ENCODE peak calls at places on chromosomes 13 and 19, in six cellular contexts. B is NT2/D1, P is H9, N is fibroblast of lung, A is neuronal stem cell, I is MM.1S. E is an unnamed sample.

GRCh38 chr19:18434411-18435184 is 3.3 kb downstream of the ISYNA1 start:
- DNase-seq in N (no peak), P (no peak), B (no peak), I (no peak), A (no peak), E (peak; percentile 47)

GRCh38 chr13:77698211-77699058 is 948 bp downstream of the SLAIN1 start:
- DNase-seq in A (peak; percentile 36), N (peak; percentile 6), B (no peak), P (peak; percentile 57), I (peak; percentile 67), E (peak; percentile 84)

GRCh38 chr13:24740014-24740890 is 23.7 kb upstream of the RNF17 start:
- DNase-seq in B (no peak), I (no peak), A (no peak), N (no peak), P (no peak), E (no peak)

GRCh38 chr19:8456064-8456463 is 11.3 kb downstream of the HNRNPM start:
- DNase-seq in B (no peak), N (no peak), A (no peak), I (no peak), P (peak; percentile 64), E (peak; percentile 84)

GRCh38 chr19:15466851-15467733 is 2.7 kb upstream of the RASAL3 start:
- DNase-seq in P (no peak), N (peak; percentile 79), A (no peak), B (no peak), I (peak; percentile 94), E (no peak)

GRCh38 chr13:91572439-91572838 is 174.0 kb downstream of the GPC5 start:
- DNase-seq in I (no peak), A (no peak), P (no peak), N (peak; percentile 50), B (no peak), E (no peak)

GRCh38 chr13:31204592-31204991 is 4.8 kb downstream of the B3GLCT start:
- DNase-seq in P (no peak), A (no peak), N (peak; percentile 78), I (no peak), B (no peak), E (no peak)

GRCh38 chr13:100542546-100543156 is 45.9 kb downstream of the GGACT start:
- DNase-seq in I (peak; percentile 92), B (no peak), A (no peak), P (peak; percentile 26), N (peak; percentile 29), E (no peak)

GRCh38 chr13:28716511-28716910 is 2.3 kb downstream of the SLC46A3 start:
- DNase-seq in B (no peak), P (no peak), N (peak; percentile 40), I (no peak), A (no peak), E (peak; percentile 86)

GRCh38 chr13:62643007-62643483 is 1227.4 kb upstream of the PCDH20 start:
- DNase-seq in B (no peak), A (no peak), P (no peak), N (peak; percentile 41), I (no peak), E (no peak)

GRCh38 chr13:75010941-75011340 is 471.0 kb downstream of the TBC1D4 start:
- DNase-seq in P (no peak), A (no peak), B (no peak), I (no peak), N (no peak), E (no peak)

GRCh38 chr19:29417048-29417447 is 108.7 kb upstream of the VSTM2B start:
- DNase-seq in A (no peak), P (no peak), B (no peak), I (no peak), N (no peak), E (no peak)

GRCh38 chr13:39776439-39776838 is 121.0 kb downstream of the COG6 start:
- DNase-seq in A (no peak), P (no peak), I (no peak), N (peak; percentile 97), B (no peak), E (no peak)

GRCh38 chr19:1105873-1106840 is 2.4 kb downstream of the GPX4 start:
- DNase-seq in B (no peak), P (no peak), I (no peak), N (no peak), A (no peak), E (no peak)

GRCh38 chr19:1104452-1105216 is 840 bp downstream of the GPX4 start:
- DNase-seq in B (no peak), P (peak; percentile 77), I (peak; percentile 88), N (peak; percentile 67), A (peak; percentile 84), E (peak; percentile 92)

GRCh38 chr19:1102407-1103106 is 1.2 kb upstream of the GPX4 start:
- DNase-seq in B (no peak), I (no peak), P (no peak), A (no peak), N (peak; percentile 100), E (no peak)

GRCh38 chr19:1105217-1105872 is 1.6 kb downstream of the GPX4 start:
- DNase-seq in B (no peak), P (no peak), N (no peak), I (no peak), A (no peak), E (no peak)

GRCh38 chr19:1103691-1104451 is at the start of gene GPX4:
- DNase-seq in I (peak; percentile 100), P (peak; percentile 99), N (peak; percentile 98), A (peak; percentile 100), B (peak; percentile 99), E (peak; percentile 100)
- H3K4me1 ChIP-seq in I (peaks cover 3% of the 10 kb centered on the region), P (peaks cover 2% of the 10 kb centered on the region), N (peaks cover 19% of the 10 kb centered on the region), A (peaks cover 25% of the 10 kb centered on the region), B (peaks cover 20% of the 10 kb centered on the region), E (peaks cover 5% of the 10 kb centered on the region)

DNA sequence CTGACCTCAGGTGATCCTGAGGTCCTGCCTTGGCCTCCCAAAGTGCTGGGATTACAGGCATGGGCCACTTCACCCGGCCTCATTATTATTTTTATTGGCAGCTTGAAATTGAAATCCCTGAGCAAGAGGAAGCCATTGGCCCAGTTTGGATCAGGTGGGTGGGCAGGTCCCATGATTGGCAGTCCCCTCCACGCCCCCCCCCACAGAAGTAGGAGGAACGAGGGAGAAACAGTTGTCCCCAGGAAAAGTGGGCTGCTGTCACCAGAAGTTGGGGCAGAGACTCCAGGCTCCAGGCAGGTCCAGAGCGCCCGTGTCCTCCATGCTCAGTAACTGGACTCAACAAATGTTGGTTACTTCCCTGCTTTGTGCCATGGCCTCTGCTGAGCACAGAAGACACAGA is 70.4 kb downstream of the SIPA1L3 start:
- DNase-seq in I (no peak), B (no peak), N (no peak), P (no peak), A (no peak), E (no peak)
- H3K9ac ChIP-seq in I (no peak overlapping the region), B (no peak overlapping the region), N (no peak overlapping the region), P (no peak overlapping the region), A (no peak overlapping the region), E (no peak overlapping the region)

DNA sequence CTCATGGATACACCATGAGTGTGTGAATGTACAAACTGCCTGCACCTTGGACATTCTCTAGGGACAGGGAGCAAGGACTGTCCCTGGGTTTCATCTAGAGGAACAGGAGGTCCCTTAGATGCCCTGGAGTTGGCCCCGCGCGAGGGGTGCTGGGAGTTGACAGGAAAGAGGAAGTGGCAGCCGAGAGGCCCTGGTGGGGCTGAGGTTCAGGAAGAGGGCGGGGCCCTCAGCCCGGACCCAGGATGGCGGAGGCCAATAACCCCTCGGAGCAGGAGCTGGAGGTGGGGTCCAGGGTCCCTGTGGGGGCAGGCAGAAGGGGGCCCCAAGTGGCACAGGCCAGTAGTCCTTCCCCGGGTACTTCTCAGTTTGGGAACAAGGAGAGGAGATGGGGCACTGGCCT is 6.9 kb downstream of the PKN1 start:
- DNase-seq in B (no peak), A (no peak), P (no peak), I (peak; percentile 76), N (no peak), E (no peak)
- H3K4me1 ChIP-seq in B (peaks cover 10% of the 10 kb centered on the region), A (peaks cover 4% of the 10 kb centered on the region), P (no peaks in the 10 kb centered on the region), I (peaks cover 3% of the 10 kb centered on the region), N (peaks cover 2% of the 10 kb centered on the region), E (no peaks in the 10 kb centered on the region)

GRCh38 chr13:114319441-114319871 is 5.2 kb downstream of the CHAMP1 start:
- DNase-seq in A (no peak), I (no peak), B (no peak), N (peak; percentile 89), P (no peak), E (no peak)
- H3K9ac ChIP-seq in A (no peak overlapping the region), I (no peak overlapping the region), B (no peak overlapping the region), N (no peak overlapping the region), P (no peak overlapping the region), E (no peak overlapping the region)